ENCODE peak calls at places on chromosomes 12 and 14, in five cellular contexts. One of them, this sample, is unnamed.

GRCh38 chr12:92342574-92342973 is 196.9 kb upstream of the BTG1 start:
- DNase-seq in kidney glomerular epithelial cell: no peak
- DNase-seq in HT1080: no peak
- DNase-seq in NCI-H345: no peak
- DNase-seq in NB4: no peak
- DNase-seq in this sample: no peak

GRCh38 chr12:15629108-15629507 is 160.1 kb downstream of the EPS8 start:
- DNase-seq in kidney glomerular epithelial cell: peak
- DNase-seq in HT1080: peak
- DNase-seq in NCI-H345: no peak
- DNase-seq in NB4: peak
- DNase-seq in this sample: peak

GRCh38 chr12:4449862-4450222 is 4.2 kb upstream of the FGF6 start:
- DNase-seq in kidney glomerular epithelial cell: no peak
- DNase-seq in HT1080: peak
- DNase-seq in NCI-H345: peak
- DNase-seq in NB4: no peak
- DNase-seq in this sample: no peak

GRCh38 chr12:42810006-42810405 is 220.5 kb upstream of the PRICKLE1 start:
- DNase-seq in kidney glomerular epithelial cell: no peak
- DNase-seq in HT1080: no peak
- DNase-seq in NCI-H345: no peak
- DNase-seq in NB4: no peak
- DNase-seq in this sample: no peak

GRCh38 chr14:71266994-71267636 is 359.9 kb downstream of the PCNX1 start:
- DNase-seq in kidney glomerular epithelial cell: no peak
- DNase-seq in HT1080: peak
- DNase-seq in NCI-H345: no peak
- DNase-seq in NB4: peak
- DNase-seq in this sample: peak

GRCh38 chr14:103518416-103519042 is 4.1 kb downstream of the CKB start:
- DNase-seq in kidney glomerular epithelial cell: no peak
- DNase-seq in HT1080: peak
- DNase-seq in NCI-H345: peak
- DNase-seq in NB4: peak
- DNase-seq in this sample: peak

GRCh38 chr14:64614992-64615391 is 65.2 kb downstream of the PPP1R36 start:
- DNase-seq in kidney glomerular epithelial cell: no peak
- DNase-seq in HT1080: no peak
- DNase-seq in NCI-H345: no peak
- DNase-seq in NB4: no peak
- DNase-seq in this sample: no peak

GRCh38 chr12:14322403-14322802 is 43.1 kb upstream of the ATF7IP start:
- DNase-seq in kidney glomerular epithelial cell: no peak
- DNase-seq in HT1080: no peak
- DNase-seq in NCI-H345: no peak
- DNase-seq in NB4: no peak
- DNase-seq in this sample: no peak

GRCh38 chr14:101584049-101584859 is 23.0 kb downstream of the DIO3 start:
- DNase-seq in kidney glomerular epithelial cell: no peak
- DNase-seq in HT1080: no peak
- DNase-seq in NCI-H345: no peak
- DNase-seq in NB4: peak
- DNase-seq in this sample: peak

GRCh38 chr14:69459122-69459521 is 25.4 kb upstream of the PLEKHD1 start:
- DNase-seq in kidney glomerular epithelial cell: no peak
- DNase-seq in HT1080: no peak
- DNase-seq in NCI-H345: no peak
- DNase-seq in NB4: no peak
- DNase-seq in this sample: no peak

GRCh38 chr12:110351119-110351518 is 52.4 kb downstream of the ANAPC7 start:
- DNase-seq in kidney glomerular epithelial cell: no peak
- DNase-seq in HT1080: no peak
- DNase-seq in NCI-H345: no peak
- DNase-seq in NB4: no peak
- DNase-seq in this sample: no peak

GRCh38 chr12:126454581-126454980 is 1389.3 kb downstream of the AACS start:
- DNase-seq in kidney glomerular epithelial cell: no peak
- DNase-seq in HT1080: no peak
- DNase-seq in NCI-H345: no peak
- DNase-seq in NB4: no peak
- DNase-seq in this sample: no peak

GRCh38 chr14:50399251-50400032 is 2.8 kb upstream of the CDKL1 start:
- DNase-seq in kidney glomerular epithelial cell: peak
- DNase-seq in HT1080: peak
- DNase-seq in NCI-H345: peak
- DNase-seq in NB4: no peak
- DNase-seq in this sample: peak

GRCh38 chr12:127381043-127381668 is 885.8 kb upstream of the TMEM132C start:
- DNase-seq in kidney glomerular epithelial cell: peak
- DNase-seq in HT1080: peak
- DNase-seq in NCI-H345: peak
- DNase-seq in NB4: peak
- DNase-seq in this sample: peak

GRCh38 chr14:103688441-103688840 is 26.8 kb downstream of the XRCC3 start:
- DNase-seq in kidney glomerular epithelial cell: no peak
- DNase-seq in HT1080: no peak
- DNase-seq in NCI-H345: no peak
- DNase-seq in NB4: no peak
- DNase-seq in this sample: no peak

GRCh38 chr12:10607885-10608458 is 5.4 kb downstream of the MAGOHB start:
- DNase-seq in kidney glomerular epithelial cell: peak
- DNase-seq in HT1080: no peak
- DNase-seq in NCI-H345: no peak
- DNase-seq in NB4: peak
- DNase-seq in this sample: no peak